ENCODE peak calls at places on chromosomes 12 and 14, in six cellular contexts. L is HCT116, A is A549, X is GM12878, K is sigmoid colon, Y is breast epithelium. B is an unnamed sample.
A peak's percentile ranks its signal among the peaks of the same experiment; 100 is the strongest.

GRCh38 chr14:45673420-45673819 is 420.4 kb upstream of the MIS18BP1 start:
- DNase-seq in L (no peak), A (no peak), X (no peak), K (no peak), Y (no peak), B (no peak)

GRCh38 chr12:65902504-65902903 is 78.2 kb downstream of the HMGA2 start:
- DNase-seq in L (no peak), A (no peak), X (no peak), K (no peak), Y (no peak), B (no peak)

GRCh38 chr14:61898568-61898967 is 136.3 kb downstream of the SNAPC1 start:
- DNase-seq in L (no peak), A (no peak), X (no peak), K (no peak), Y (no peak), B (no peak)

GRCh38 chr14:89845346-89845745 is 109.2 kb downstream of the EFCAB11 start:
- DNase-seq in L (no peak), A (peak; percentile 78), X (no peak), K (no peak), Y (no peak), B (no peak)

GRCh38 chr12:10982244-10982643 is 4.5 kb downstream of the TAS2R50 start:
- DNase-seq in L (no peak), A (no peak), X (peak; percentile 21), K (no peak), Y (no peak), B (no peak)

GRCh38 chr12:112616469-112617190 is 174.9 kb upstream of the RPH3A start:
- DNase-seq in L (no peak), A (no peak), X (no peak), K (no peak), Y (no peak), B (no peak)

GRCh38 chr12:65631621-65632111 is 192.6 kb upstream of the HMGA2 start:
- DNase-seq in L (peak; percentile 97), A (peak; percentile 95), X (no peak), K (no peak), Y (no peak), B (no peak)

GRCh38 chr14:66662374-66662773 is 154.4 kb downstream of the GPHN start:
- DNase-seq in L (no peak), A (peak; percentile 17), X (no peak), K (no peak), Y (no peak), B (no peak)

GRCh38 chr12:124687695-124688301 is 120.4 kb upstream of the NCOR2 start:
- DNase-seq in L (no peak), A (no peak), X (no peak), K (no peak), Y (no peak), B (no peak)

GRCh38 chr12:33721561-33721960 is 281.9 kb upstream of the SYT10 start:
- DNase-seq in L (no peak), A (no peak), X (no peak), K (no peak), Y (no peak), B (no peak)

GRCh38 chr12:29309320-29309902 is 71.6 kb downstream of the ERGIC2 start:
- DNase-seq in L (peak; percentile 10), A (peak; percentile 34), X (no peak), K (no peak), Y (no peak), B (no peak)

GRCh38 chr14:23186913-23187654 is 3.6 kb upstream of the SLC7A8 start:
- DNase-seq in L (peak; percentile 64), A (peak; percentile 74), X (peak; percentile 5), K (no peak), Y (no peak), B (no peak)

GRCh38 chr14:61965030-61965745 is 203.0 kb downstream of the SNAPC1 start:
- DNase-seq in L (no peak), A (peak; percentile 33), X (no peak), K (no peak), Y (no peak), B (no peak)

DNA sequence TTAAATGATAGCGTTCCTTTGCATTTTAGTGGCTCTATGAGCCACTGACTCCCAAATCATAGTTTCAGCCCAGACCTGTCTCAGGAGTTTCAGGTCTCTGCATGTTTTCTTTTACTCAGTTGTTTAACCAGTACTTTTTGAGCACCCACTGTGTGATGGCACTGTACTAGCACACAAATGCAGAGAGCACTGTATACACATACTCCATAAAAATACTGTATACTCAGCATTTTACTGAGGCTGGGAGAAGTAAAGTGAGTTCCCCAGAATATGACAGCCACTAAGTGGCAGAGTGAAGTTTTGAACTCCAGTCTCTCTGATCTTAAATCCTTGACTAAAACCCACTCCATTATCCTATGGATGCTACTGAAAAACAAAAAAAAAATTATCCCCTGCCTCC is 76.0 kb upstream of the HSPB8 start:
- DNase-seq in L (no peak), A (no peak), X (no peak), K (no peak), Y (no peak), B (no peak)
- H3K27ac ChIP-seq in L (no peak overlapping the region), A (no peak overlapping the region), X (no peak overlapping the region), K (no peak overlapping the region), Y (no peak overlapping the region), B (no peak overlapping the region)

GRCh38 chr14:95340201-95340697 is 20.5 kb upstream of the CLMN start:
- DNase-seq in L (no peak), A (peak; percentile 64), X (no peak), K (no peak), Y (peak; percentile 92), B (no peak)
- H3K4me3 ChIP-seq in L (no peak overlapping the region), A (no peak overlapping the region), X (no peak overlapping the region), K (no peak overlapping the region), Y (no peak overlapping the region), B (no peak overlapping the region)

DNA sequence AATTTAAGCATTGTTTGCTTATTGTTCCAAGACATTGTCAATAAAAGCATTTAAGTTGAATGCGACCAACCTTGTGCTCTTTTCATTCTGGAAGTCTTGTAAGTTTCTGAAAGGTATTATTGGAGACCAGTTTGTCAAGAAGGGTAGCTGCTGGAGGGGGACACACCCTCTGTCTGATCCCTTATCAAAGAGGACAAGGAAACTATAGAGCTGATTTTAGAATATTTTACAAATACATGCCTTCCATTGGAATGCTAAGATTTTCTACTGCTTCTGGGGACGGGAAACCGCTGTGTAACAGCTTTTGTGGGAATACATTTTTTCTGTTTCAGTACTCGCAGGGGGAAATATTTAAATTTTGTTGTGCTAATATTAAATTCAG is 3.5 kb downstream of the FOS start:
- DNase-seq in L (no peak), A (no peak), X (no peak), K (no peak), Y (no peak), B (no peak)
- TF ChIP-seq POLR2A in L (no peak), A (no peak), X (no peak), K (peak; percentile 7), Y (peak; percentile 40), B (no peak)

DNA sequence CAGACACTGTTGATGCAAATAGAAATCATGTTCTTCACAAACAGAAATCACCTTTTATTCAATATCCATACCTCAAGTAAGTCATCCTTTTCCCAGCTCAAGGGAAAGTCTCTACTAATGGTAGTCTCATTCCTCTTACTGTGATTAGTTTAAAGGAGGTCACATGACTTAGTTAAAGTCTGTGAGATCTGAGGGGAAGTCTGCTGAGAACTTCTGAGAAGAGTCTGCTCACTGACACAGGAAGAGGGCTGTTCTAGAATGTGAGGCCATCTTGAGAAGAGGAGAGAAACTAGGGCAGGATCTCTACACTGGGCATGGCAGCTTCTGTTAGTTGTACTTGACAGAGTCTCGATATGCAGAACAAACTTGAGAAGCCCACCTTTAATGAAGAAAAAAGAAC is 146.8 kb downstream of the C12orf42 start:
- DNase-seq in L (no peak), A (no peak), X (no peak), K (no peak), Y (no peak), B (no peak)
- H3K27ac ChIP-seq in L (no peak overlapping the region), A (no peak overlapping the region), X (no peak overlapping the region), K (no peak overlapping the region), Y (no peak overlapping the region), B (no peak overlapping the region)

GRCh38 chr12:6960291-6961277 is 9.4 kb downstream of the PTPN6 start:
- DNase-seq in L (no peak), A (peak; percentile 72), X (no peak), K (peak; percentile 70), Y (no peak), B (no peak)
- H3K4me3 ChIP-seq in L (peak overlapping the region; percentile 96), A (no peak overlapping the region), X (peak overlapping the region; percentile 95), K (no peak overlapping the region), Y (peak overlapping the region; percentile 78), B (peak overlapping the region; percentile 52)

GRCh38 chr12:49828143-49829091 is at the start of gene NCKAP5L:
- DNase-seq in L (peak; percentile 82), A (peak; percentile 95), X (no peak), K (peak; percentile 99), Y (peak; percentile 94), B (peak; percentile 96)
- TF ChIP-seq POLR2A in L (no peak), A (peak; percentile 42), X (peak; percentile 85), K (peak; percentile 44), Y (no peak), B (no peak)

GRCh38 chr12:123134755-123135282 is 16.1 kb downstream of the PITPNM2 start:
- DNase-seq in L (no peak), A (no peak), X (no peak), K (peak; percentile 34), Y (no peak), B (no peak)
- H3K27ac ChIP-seq in L (no peak overlapping the region), A (peak overlapping the region; percentile 50), X (no peak overlapping the region), K (no peak overlapping the region), Y (peak overlapping the region; percentile 6), B (no peak overlapping the region)

GRCh38 chr14:71454010-71454409 is 478.2 kb upstream of the RGS6 start:
- DNase-seq in L (no peak), A (no peak), X (no peak), K (no peak), Y (no peak), B (no peak)

GRCh38 chr14:71454513-71455332 is 477.5 kb upstream of the RGS6 start:
- DNase-seq in L (no peak), A (no peak), X (no peak), K (no peak), Y (no peak), B (no peak)

GRCh38 chr14:71452535-71452934 is 479.7 kb upstream of the RGS6 start:
- DNase-seq in L (no peak), A (no peak), X (no peak), K (no peak), Y (no peak), B (no peak)

GRCh38 chr14:71451501-71451900 is 480.7 kb upstream of the RGS6 start:
- DNase-seq in L (no peak), A (no peak), X (no peak), K (no peak), Y (no peak), B (no peak)

GRCh38 chr14:71452987-71453386 is 479.2 kb upstream of the RGS6 start:
- DNase-seq in L (no peak), A (no peak), X (no peak), K (no peak), Y (no peak), B (no peak)
- H3K4me3 ChIP-seq in L (no peak overlapping the region), A (no peak overlapping the region), X (no peak overlapping the region), K (no peak overlapping the region), Y (no peak overlapping the region), B (no peak overlapping the region)

DNA sequence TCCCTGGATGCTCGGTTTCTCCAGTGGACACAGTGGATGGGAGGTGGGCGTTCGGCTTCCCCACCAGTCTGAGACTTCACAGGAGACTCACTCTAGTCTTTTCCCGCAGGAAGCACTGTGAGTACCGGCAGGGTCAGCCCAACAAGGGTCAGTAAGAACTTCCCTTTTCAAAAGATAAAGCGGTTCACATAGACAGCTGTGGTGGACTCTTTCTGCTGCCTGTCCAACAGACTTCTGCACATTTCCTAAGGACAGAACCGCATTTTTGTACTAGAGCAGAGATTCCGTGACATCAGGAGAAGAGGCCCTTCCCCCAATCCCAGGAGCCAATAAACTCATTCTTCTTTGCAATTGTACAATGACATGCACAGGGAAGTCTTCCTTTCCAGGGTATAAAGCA is 10.4 kb downstream of the LTBR start:
- DNase-seq in L (no peak), A (no peak), X (no peak), K (no peak), Y (no peak), B (no peak)
- TF ChIP-seq POLR2A in L (no peak), A (no peak), X (no peak), K (no peak), Y (no peak), B (no peak)

B was measured in vagina.